ENCODE peak calls at places on chromosomes 16 and 17, in four cellular contexts. One of them, this sample, is unnamed.

GRCh38 chr17:62681939-62682381 is 54.5 kb downstream of the MRC2 start:
- DNase-seq in uterus: no peak
- DNase-seq in BE2C: no peak
- DNase-seq in cardiac muscle cell: no peak
- DNase-seq in this sample: no peak

GRCh38 chr17:76981545-76982295 is 113.5 kb downstream of the MGAT5B start:
- DNase-seq in uterus: no peak
- DNase-seq in BE2C: no peak
- DNase-seq in cardiac muscle cell: no peak
- DNase-seq in this sample: no peak

GRCh38 chr16:17930280-17930679 is 406.3 kb downstream of the NPIPA8 start:
- DNase-seq in uterus: no peak
- DNase-seq in BE2C: no peak
- DNase-seq in cardiac muscle cell: no peak
- DNase-seq in this sample: no peak

GRCh38 chr16:82633964-82634600 is 7.3 kb downstream of the CDH13 start:
- DNase-seq in uterus: no peak
- DNase-seq in BE2C: no peak
- DNase-seq in cardiac muscle cell: no peak
- DNase-seq in this sample: no peak

GRCh38 chr16:78522327-78522726 is 422.9 kb downstream of the WWOX start:
- DNase-seq in uterus: no peak
- DNase-seq in BE2C: no peak
- DNase-seq in cardiac muscle cell: no peak
- DNase-seq in this sample: peak

GRCh38 chr17:7882629-7883028 is 6.0 kb upstream of the CHD3 start:
- DNase-seq in uterus: no peak
- DNase-seq in BE2C: no peak
- DNase-seq in cardiac muscle cell: no peak
- DNase-seq in this sample: no peak

GRCh38 chr17:67336859-67337258 is 29.5 kb downstream of the PSMD12 start:
- DNase-seq in uterus: no peak
- DNase-seq in BE2C: no peak
- DNase-seq in cardiac muscle cell: no peak
- DNase-seq in this sample: no peak

GRCh38 chr17:33949100-33949499 is 306.0 kb upstream of the CCL2 start:
- DNase-seq in uterus: no peak
- DNase-seq in BE2C: peak
- DNase-seq in cardiac muscle cell: peak
- DNase-seq in this sample: no peak

GRCh38 chr16:82248257-82248656 is 78.2 kb upstream of the MPHOSPH6 start:
- DNase-seq in uterus: no peak
- DNase-seq in BE2C: no peak
- DNase-seq in cardiac muscle cell: no peak
- DNase-seq in this sample: no peak

GRCh38 chr16:56672761-56673536 is 3.3 kb downstream of the MT1H start:
- DNase-seq in uterus: no peak
- DNase-seq in BE2C: no peak
- DNase-seq in cardiac muscle cell: no peak
- DNase-seq in this sample: no peak

GRCh38 chr17:8109669-8110455 is 8.5 kb downstream of the ALOXE3 start:
- DNase-seq in uterus: peak
- DNase-seq in BE2C: peak
- DNase-seq in cardiac muscle cell: peak
- DNase-seq in this sample: no peak

GRCh38 chr17:64920419-64921172 is 1.3 kb upstream of the LRRC37A3 start:
- DNase-seq in uterus: no peak
- DNase-seq in BE2C: no peak
- DNase-seq in cardiac muscle cell: no peak
- DNase-seq in this sample: no peak

GRCh38 chr17:43530303-43531081 is 15.6 kb downstream of the ETV4 start:
- DNase-seq in uterus: peak
- DNase-seq in BE2C: peak
- DNase-seq in cardiac muscle cell: peak
- DNase-seq in this sample: no peak

GRCh38 chr17:68424861-68425260 is 32.4 kb downstream of the WIPI1 start:
- DNase-seq in uterus: no peak
- DNase-seq in BE2C: no peak
- DNase-seq in cardiac muscle cell: no peak
- DNase-seq in this sample: no peak

GRCh38 chr17:67602974-67603373 is 114.8 kb upstream of the NOL11 start:
- DNase-seq in uterus: no peak
- DNase-seq in BE2C: peak
- DNase-seq in cardiac muscle cell: peak
- DNase-seq in this sample: no peak

GRCh38 chr17:33686171-33686570 is 393.1 kb upstream of the ASIC2 start:
- DNase-seq in uterus: no peak
- DNase-seq in BE2C: peak
- DNase-seq in cardiac muscle cell: no peak
- DNase-seq in this sample: no peak

GRCh38 chr17:75036643-75037268 is 10.0 kb downstream of the ATP5PD start:
- DNase-seq in uterus: peak
- DNase-seq in BE2C: peak
- DNase-seq in cardiac muscle cell: peak
- DNase-seq in this sample: no peak

GRCh38 chr17:2084766-2085647 is 30.1 kb downstream of the HIC1 start:
- DNase-seq in uterus: peak
- DNase-seq in BE2C: peak
- DNase-seq in cardiac muscle cell: no peak
- DNase-seq in this sample: no peak

GRCh38 chr16:20905576-20905975 is 5.0 kb downstream of the LYRM1 start:
- DNase-seq in uterus: no peak
- DNase-seq in BE2C: no peak
- DNase-seq in cardiac muscle cell: no peak
- DNase-seq in this sample: no peak

GRCh38 chr16:89193021-89193575 is 7.2 kb downstream of the SLC22A31 start:
- DNase-seq in uterus: no peak
- DNase-seq in BE2C: peak
- DNase-seq in cardiac muscle cell: peak
- DNase-seq in this sample: peak

GRCh38 chr17:44202756-44203155 is 3.1 kb upstream of the ATXN7L3 start:
- DNase-seq in uterus: no peak
- DNase-seq in BE2C: no peak
- DNase-seq in cardiac muscle cell: no peak
- DNase-seq in this sample: no peak

GRCh38 chr17:50785942-50786570 is 18.7 kb upstream of the ANKRD40CL start:
- DNase-seq in uterus: no peak
- DNase-seq in BE2C: no peak
- DNase-seq in cardiac muscle cell: no peak
- DNase-seq in this sample: peak

GRCh38 chr17:51087072-51087757 is 33.5 kb downstream of the SPAG9 start:
- DNase-seq in uterus: no peak
- DNase-seq in BE2C: no peak
- DNase-seq in cardiac muscle cell: no peak
- DNase-seq in this sample: no peak

GRCh38 chr17:75034236-75034908 is 12.4 kb downstream of the ATP5PD start:
- DNase-seq in uterus: peak
- DNase-seq in BE2C: peak
- DNase-seq in cardiac muscle cell: peak
- DNase-seq in this sample: peak

GRCh38 chr16:14325921-14326401 is 254.8 kb downstream of the MRTFB start:
- DNase-seq in uterus: no peak
- DNase-seq in BE2C: peak
- DNase-seq in cardiac muscle cell: peak
- DNase-seq in this sample: no peak

GRCh38 chr16:89261691-89262563 is 44.4 kb downstream of the ZNF778 start:
- DNase-seq in uterus: no peak
- DNase-seq in BE2C: no peak
- DNase-seq in cardiac muscle cell: no peak
- DNase-seq in this sample: no peak

GRCh38 chr16:85125570-85126382 is 13.5 kb upstream of the CIBAR2 start:
- DNase-seq in uterus: no peak
- DNase-seq in BE2C: no peak
- DNase-seq in cardiac muscle cell: peak
- DNase-seq in this sample: no peak

GRCh38 chr16:57255686-57256415 is 10.8 kb downstream of the ARL2BP start:
- DNase-seq in uterus: no peak
- DNase-seq in BE2C: no peak
- DNase-seq in cardiac muscle cell: no peak
- DNase-seq in this sample: no peak

GRCh38 chr16:86398622-86399021 is 111.7 kb upstream of the FOXF1 start:
- DNase-seq in uterus: no peak
- DNase-seq in BE2C: no peak
- DNase-seq in cardiac muscle cell: no peak
- DNase-seq in this sample: no peak

GRCh38 chr16:21704733-21705132 is 41.0 kb downstream of the OTOA start:
- DNase-seq in uterus: no peak
- DNase-seq in BE2C: no peak
- DNase-seq in cardiac muscle cell: no peak
- DNase-seq in this sample: no peak

GRCh38 chr17:74770498-74771318 is 5.4 kb downstream of the NAT9 start:
- DNase-seq in uterus: no peak
- DNase-seq in BE2C: peak
- DNase-seq in cardiac muscle cell: peak
- DNase-seq in this sample: peak

GRCh38 chr17:30238003-30238344 is 2.5 kb upstream of the SLC6A4 start:
- DNase-seq in uterus: no peak
- DNase-seq in BE2C: no peak
- DNase-seq in cardiac muscle cell: no peak
- DNase-seq in this sample: no peak

GRCh38 chr17:51088287-51088686 is 32.4 kb downstream of the SPAG9 start:
- DNase-seq in uterus: no peak
- DNase-seq in BE2C: no peak
- DNase-seq in cardiac muscle cell: no peak
- DNase-seq in this sample: no peak

GRCh38 chr17:17144916-17145665 is 61.0 kb downstream of the PLD6 start:
- DNase-seq in uterus: no peak
- DNase-seq in BE2C: no peak
- DNase-seq in cardiac muscle cell: no peak
- DNase-seq in this sample: no peak

GRCh38 chr17:62631936-62632924 is 4.8 kb downstream of the MRC2 start:
- DNase-seq in uterus: no peak
- DNase-seq in BE2C: no peak
- DNase-seq in cardiac muscle cell: no peak
- DNase-seq in this sample: no peak

DNA sequence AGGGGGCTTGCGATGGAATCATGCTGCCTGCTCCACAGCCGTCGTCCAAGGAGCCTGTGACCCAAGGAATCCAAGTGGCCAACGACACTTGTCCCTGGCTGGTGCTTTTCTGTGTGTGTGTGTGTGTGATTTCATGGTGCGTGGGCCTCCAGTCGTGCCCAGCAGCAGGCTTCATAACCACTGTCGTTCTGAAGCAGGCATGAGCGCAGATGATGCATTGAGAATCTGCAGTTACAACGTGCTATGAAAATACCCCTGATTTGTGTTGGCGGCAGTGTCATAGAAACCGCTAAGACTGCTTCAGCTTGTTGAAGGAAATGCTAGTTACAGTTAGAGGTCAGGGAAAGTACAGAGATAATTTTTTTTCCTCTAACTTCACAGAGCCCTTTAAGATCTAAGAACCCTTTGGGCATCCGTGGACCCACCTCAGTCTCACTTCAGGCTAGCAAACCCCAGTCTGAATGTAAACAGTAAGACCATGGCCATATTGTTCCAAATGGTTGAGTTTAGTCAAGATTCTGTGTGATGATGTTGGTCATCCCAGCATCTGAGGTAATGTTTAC is 15.6 kb downstream of the C16orf90 start:
- DNase-seq in uterus: no peak
- DNase-seq in BE2C: no peak
- DNase-seq in cardiac muscle cell: no peak
- DNase-seq in this sample: no peak
- H3K4me3 ChIP-seq in uterus: no peak
- H3K4me3 ChIP-seq in BE2C: no peak
- H3K4me3 ChIP-seq in cardiac muscle cell: no peak
- H3K4me3 ChIP-seq in this sample: no peak

GRCh38 chr17:72349508-72350472 is 229.0 kb downstream of the SOX9 start:
- DNase-seq in uterus: no peak
- DNase-seq in BE2C: peak
- DNase-seq in cardiac muscle cell: no peak
- DNase-seq in this sample: no peak

GRCh38 chr17:72353502-72353901 is 232.7 kb downstream of the SOX9 start:
- DNase-seq in uterus: no peak
- DNase-seq in BE2C: no peak
- DNase-seq in cardiac muscle cell: no peak
- DNase-seq in this sample: no peak

GRCh38 chr17:72349011-72349410 is 228.2 kb downstream of the SOX9 start:
- DNase-seq in uterus: no peak
- DNase-seq in BE2C: no peak
- DNase-seq in cardiac muscle cell: no peak
- DNase-seq in this sample: no peak

GRCh38 chr17:72351365-72351764 is 230.5 kb downstream of the SOX9 start:
- DNase-seq in uterus: no peak
- DNase-seq in BE2C: no peak
- DNase-seq in cardiac muscle cell: no peak
- DNase-seq in this sample: no peak

GRCh38 chr17:72351884-72352346 is 231.1 kb downstream of the SOX9 start:
- DNase-seq in uterus: no peak
- DNase-seq in BE2C: no peak
- DNase-seq in cardiac muscle cell: peak
- DNase-seq in this sample: no peak
- TF ChIP-seq CTCF in uterus: no peak
- TF ChIP-seq CTCF in BE2C: no peak
- TF ChIP-seq CTCF in cardiac muscle cell: no peak
- TF ChIP-seq CTCF in this sample: no peak

DNA sequence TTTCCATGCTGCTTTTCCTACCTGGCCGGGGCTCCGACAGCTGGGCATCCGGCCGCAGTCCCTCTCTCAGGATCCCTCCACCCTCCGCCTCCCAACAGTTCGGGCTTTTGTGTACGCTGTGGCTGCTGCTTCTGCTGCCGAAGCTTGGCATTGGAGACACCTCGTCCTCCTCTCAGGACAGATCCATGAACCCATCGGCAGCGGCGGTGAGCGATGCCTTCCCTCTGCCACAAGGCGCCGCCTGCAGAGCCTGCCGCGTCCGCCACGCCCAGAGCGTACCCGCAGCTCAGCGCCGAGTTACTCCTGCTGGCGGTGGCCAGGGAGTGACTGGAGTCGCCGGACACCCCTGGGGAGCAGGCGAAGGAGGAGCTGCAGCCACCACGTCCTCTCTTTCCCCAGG is 2032.8 kb downstream of the TP53TG3F start:
- DNase-seq in uterus: no peak
- DNase-seq in BE2C: peak
- DNase-seq in cardiac muscle cell: no peak
- DNase-seq in this sample: no peak
- H3K4me3 ChIP-seq in uterus: no peak
- H3K4me3 ChIP-seq in BE2C: no peak
- H3K4me3 ChIP-seq in cardiac muscle cell: no peak
- H3K4me3 ChIP-seq in this sample: no peak

GRCh38 chr16:52117171-52117570 is 429.8 kb downstream of the TOX3 start:
- DNase-seq in uterus: no peak
- DNase-seq in BE2C: no peak
- DNase-seq in cardiac muscle cell: no peak
- DNase-seq in this sample: no peak

GRCh38 chr16:52113812-52114211 is 433.1 kb downstream of the TOX3 start:
- DNase-seq in uterus: no peak
- DNase-seq in BE2C: no peak
- DNase-seq in cardiac muscle cell: no peak
- DNase-seq in this sample: no peak

DNA sequence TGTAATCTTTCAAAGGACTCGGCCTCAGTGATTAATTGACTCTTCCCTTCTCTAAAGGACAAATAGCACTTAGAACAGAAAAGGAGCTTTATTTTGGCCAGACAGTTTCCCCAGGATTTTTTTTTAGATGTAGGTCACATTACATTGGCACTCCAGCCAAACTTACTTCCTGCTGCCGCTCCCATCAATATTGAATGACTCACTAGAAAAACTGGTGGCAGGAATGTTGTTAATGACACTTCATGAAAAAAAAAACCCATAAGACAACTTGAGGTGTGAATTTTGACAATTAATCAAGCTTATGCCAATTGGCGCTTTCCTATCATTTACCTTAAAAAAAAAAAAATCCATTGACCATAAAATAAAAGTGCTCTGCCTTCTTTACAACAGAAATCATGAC is 432.5 kb downstream of the TOX3 start:
- DNase-seq in uterus: no peak
- DNase-seq in BE2C: no peak
- DNase-seq in cardiac muscle cell: no peak
- DNase-seq in this sample: no peak
- TF ChIP-seq CTCF in uterus: no peak
- TF ChIP-seq CTCF in BE2C: no peak
- TF ChIP-seq CTCF in cardiac muscle cell: no peak
- TF ChIP-seq CTCF in this sample: no peak